ENCODE peak calls at places on chromosomes 13 and 19, in eight cellular contexts. G is spleen; Z is psoas muscle; X is CD4-positive, CD25-positive, alpha-beta regulatory T cell; Y is lung; O is upper lobe of left lung; K is CD8-positive, alpha-beta T cell; V is ascending aorta. I is an unnamed sample. For H3K9me3 and H3K4me1, the result is how much of the 10 kb centered on the place peaks cover.

GRCh38 chr19:47229674-47230121 is 1.3 kb downstream of the BBC3 start:
- DNase-seq in Y (no peak), V (no peak), Z (no peak), O (no peak), K (no peak), X (no peak), G (no peak), I (no peak)

GRCh38 chr19:16668176-16668575 is 7.2 kb downstream of the TMEM38A start:
- DNase-seq in V (no peak), O (no peak), X (no peak), G (no peak), Z (peak), Y (no peak), K (no peak), I (no peak)

GRCh38 chr13:70390064-70390463 is 281.8 kb upstream of the KLHL1 start:
- DNase-seq in V (no peak), Z (no peak), O (no peak), K (no peak), Y (no peak), X (no peak), G (no peak), I (no peak)

GRCh38 chr13:23069571-23069970 is 111.2 kb upstream of the SGCG start:
- DNase-seq in V (no peak), O (no peak), Z (no peak), G (no peak), Y (no peak), X (no peak), K (no peak), I (no peak)

GRCh38 chr13:114299604-114300305 is 14.5 kb upstream of the CHAMP1 start:
- DNase-seq in K (no peak), X (no peak), Y (no peak), Z (peak), G (peak), V (no peak), O (no peak), I (no peak)

GRCh38 chr13:110546933-110547332 is 14.6 kb downstream of the RAB20 start:
- DNase-seq in X (no peak), O (no peak), V (peak), Z (peak), Y (peak), K (no peak), G (peak), I (no peak)

GRCh38 chr19:14533450-14533849 is 4.1 kb downstream of the TECR start:
- DNase-seq in X (no peak), Z (no peak), K (no peak), O (no peak), V (no peak), Y (no peak), G (no peak), I (no peak)

GRCh38 chr13:30766957-30767603 is 31.7 kb downstream of the ALOX5AP start:
- DNase-seq in X (no peak), V (no peak), Y (no peak), O (no peak), Z (no peak), K (no peak), G (no peak), I (peak)

GRCh38 chr13:111906816-111907215 is 160.1 kb upstream of the SOX1 start:
- DNase-seq in V (peak), G (no peak), K (no peak), Y (no peak), X (no peak), O (no peak), Z (no peak), I (no peak)

GRCh38 chr13:62482351-62482750 is 1066.7 kb upstream of the PCDH20 start:
- DNase-seq in K (no peak), O (no peak), V (no peak), G (no peak), Y (no peak), X (no peak), Z (no peak), I (no peak)

GRCh38 chr19:43124360-43124759 is 41.9 kb upstream of the PSG2 start:
- DNase-seq in G (no peak), V (no peak), O (no peak), K (no peak), X (no peak), Y (no peak), Z (no peak), I (no peak)

GRCh38 chr13:110872034-110872767 is 42.7 kb downstream of the ANKRD10 start:
- DNase-seq in Z (no peak), O (no peak), K (no peak), Y (no peak), X (no peak), V (no peak), G (peak), I (no peak)

GRCh38 chr13:28494861-28495585 is at the start of gene FLT1:
- DNase-seq in Y (no peak), K (no peak), X (no peak), G (peak), Z (peak), O (peak), V (peak), I (no peak)

GRCh38 chr13:89857502-89857901 is 1490.0 kb upstream of the MIR17HG start:
- DNase-seq in X (no peak), V (no peak), K (no peak), O (no peak), Y (no peak), Z (no peak), G (no peak), I (no peak)

GRCh38 chr19:52691737-52692136 is 43.1 kb downstream of the ZNF611 start:
- DNase-seq in K (no peak), Y (no peak), X (no peak), V (no peak), G (no peak), Z (no peak), O (no peak), I (no peak)

GRCh38 chr19:13363235-13363634 is 143.0 kb downstream of the CACNA1A start:
- DNase-seq in G (no peak), Z (no peak), O (no peak), Y (no peak), V (no peak), K (no peak), X (no peak), I (no peak)

GRCh38 chr13:102183509-102184182 is 218.2 kb downstream of the FGF14 start:
- DNase-seq in X (no peak), O (no peak), V (no peak), Z (no peak), G (no peak), Y (no peak), K (no peak), I (no peak)

GRCh38 chr13:110421696-110422395 is 114.8 kb downstream of the COL4A2 start:
- DNase-seq in O (no peak), K (no peak), Y (no peak), G (no peak), Z (no peak), X (no peak), V (no peak), I (no peak)

GRCh38 chr19:1720237-1720636 is 33.1 kb upstream of the ONECUT3 start:
- DNase-seq in G (no peak), Y (no peak), X (no peak), O (peak), V (no peak), K (no peak), Z (no peak), I (no peak)

GRCh38 chr19:1717200-1717969 is 35.9 kb upstream of the ONECUT3 start:
- DNase-seq in G (no peak), Z (no peak), K (no peak), V (no peak), X (no peak), Y (no peak), O (no peak), I (no peak)

GRCh38 chr19:1717970-1718264 is 35.4 kb upstream of the ONECUT3 start:
- DNase-seq in K (no peak), Z (no peak), G (no peak), V (no peak), X (no peak), Y (no peak), O (no peak), I (no peak)

GRCh38 chr19:1719519-1719918 is 33.8 kb upstream of the ONECUT3 start:
- DNase-seq in X (no peak), Y (no peak), O (no peak), V (no peak), G (no peak), Z (no peak), K (no peak), I (no peak)

GRCh38 chr19:1718382-1719315 is 34.7 kb upstream of the ONECUT3 start:
- DNase-seq in O (peak), X (no peak), Y (no peak), V (no peak), Z (no peak), K (no peak), G (no peak), I (no peak)
- H3K4me3 ChIP-seq in O (no peak), X (no peak), Y (no peak), V (no peak), Z (no peak), K (no peak), G (no peak), I (no peak)

GRCh38 chr19:40379446-40380198 is 10.4 kb downstream of the HIPK4 start:
- DNase-seq in V (no peak), Z (no peak), X (no peak), K (no peak), O (no peak), Y (no peak), G (no peak), I (no peak)

GRCh38 chr19:40387151-40387550 is 2.8 kb downstream of the HIPK4 start:
- DNase-seq in Y (no peak), K (no peak), X (no peak), V (no peak), G (no peak), O (no peak), Z (no peak), I (no peak)

GRCh38 chr19:40380199-40381037 is 9.6 kb downstream of the HIPK4 start:
- DNase-seq in O (peak), Z (no peak), V (no peak), Y (no peak), G (no peak), K (no peak), X (no peak), I (no peak)

GRCh38 chr19:40381321-40381720 is 8.7 kb downstream of the HIPK4 start:
- DNase-seq in Z (no peak), G (no peak), V (no peak), X (no peak), K (no peak), O (no peak), Y (no peak), I (no peak)

GRCh38 chr19:40383668-40384248 is 6.2 kb downstream of the HIPK4 start:
- DNase-seq in Y (no peak), O (peak), K (no peak), X (no peak), G (no peak), V (no peak), Z (no peak), I (no peak)
- H3K9me3 ChIP-seq in Y (under half), O (under half), K (under half), X (under half), G (under half), V (under half), Z (under half), I (under half)

GRCh38 chr13:78607409-78608253 is 4.3 kb upstream of the POU4F1 start:
- DNase-seq in K (no peak), O (peak), V (no peak), Z (no peak), X (no peak), G (peak), Y (no peak), I (no peak)

GRCh38 chr13:78609464-78610205 is 6.3 kb upstream of the POU4F1 start:
- DNase-seq in X (no peak), V (no peak), Z (peak), K (no peak), G (peak), O (peak), Y (no peak), I (no peak)

GRCh38 chr13:78608254-78608704 is 4.9 kb upstream of the POU4F1 start:
- DNase-seq in V (no peak), G (no peak), Y (no peak), O (no peak), Z (no peak), K (no peak), X (no peak), I (no peak)

GRCh38 chr13:78610381-78610883 is 7.1 kb upstream of the POU4F1 start:
- DNase-seq in X (no peak), K (no peak), G (no peak), O (no peak), Y (no peak), V (no peak), Z (no peak), I (no peak)

GRCh38 chr13:78608705-78609463 is 5.5 kb upstream of the POU4F1 start:
- DNase-seq in Z (no peak), O (peak), V (no peak), Y (no peak), X (no peak), K (no peak), G (peak), I (no peak)
- H3K4me1 ChIP-seq in Z (under half), O (under half), V (under half), Y (under half), X (under half), K (under half), G (under half), I (under half)

GRCh38 chr13:50123515-50123861 is 108.2 kb downstream of the KCNRG start:
- DNase-seq in V (no peak), O (no peak), Y (no peak), G (no peak), X (no peak), K (no peak), Z (no peak), I (no peak)
- H3K4me3 ChIP-seq in V (peak), O (peak), Y (peak), G (peak), X (peak), K (peak), Z (peak), I (peak)

GRCh38 chr19:57778358-57778757 is 8.9 kb downstream of the ZNF586 start:
- DNase-seq in V (no peak), X (no peak), Y (no peak), K (no peak), G (no peak), O (no peak), Z (no peak), I (no peak)

GRCh38 chr19:57776764-57777296 is 7.4 kb downstream of the ZNF586 start:
- DNase-seq in Z (no peak), O (no peak), G (no peak), Y (no peak), V (no peak), K (no peak), X (no peak), I (no peak)

GRCh38 chr19:57773488-57773887 is 4.0 kb downstream of the ZNF586 start:
- DNase-seq in O (no peak), V (no peak), K (no peak), Z (no peak), X (no peak), G (no peak), Y (no peak), I (no peak)

GRCh38 chr19:57779220-57779845 is 9.9 kb downstream of the ZNF586 start:
- DNase-seq in G (no peak), V (no peak), Z (no peak), K (no peak), X (no peak), O (no peak), Y (no peak), I (no peak)
- H3K9me3 ChIP-seq in G (under half), V (half or more), Z (under half), K (half or more), X (half or more), O (half or more), Y (under half), I (half or more)

GRCh38 chr19:4987692-4988370 is 18.9 kb downstream of the KDM4B start:
- DNase-seq in K (no peak), G (no peak), O (no peak), X (no peak), V (no peak), Z (peak), Y (no peak), I (no peak)
- H3K4me1 ChIP-seq in K (under half), G (under half), O (under half), X (under half), V (under half), Z (half or more), Y (under half), I (under half)